ENCODE peak calls at places on chromosomes 12 and 14, in five cellular contexts. V is neural crest cell; H is NCI-H1417 treated with DMSO at 0.1 percent for 48 hours; N is NCI-H446; X is stimulated activated CD4-positive, alpha-beta T cell treated with anti-CD3 and anti-CD28 coated beads, Interleukin-15, amount 100 ng/mL, for 24 hours. E is an unnamed sample.

GRCh38 chr12:104347374-104348075 is 44.0 kb downstream of the EID3 start:
- DNase-seq in V (no peak), N (no peak), X (no peak), H (no peak), E (no peak)

GRCh38 chr12:48818831-48819590 is 715 bp downstream of the CACNB3 start:
- DNase-seq in V (no peak), N (no peak), H (no peak), X (peak), E (no peak)

GRCh38 chr14:85087201-85087600 is 442.7 kb upstream of the FLRT2 start:
- DNase-seq in X (no peak), H (no peak), V (no peak), N (no peak), E (no peak)

GRCh38 chr12:124190301-124191023 is 104.4 kb upstream of the RFLNA start:
- DNase-seq in X (no peak), N (no peak), V (no peak), H (no peak), E (no peak)

GRCh38 chr14:81765654-81766275 is 232.1 kb upstream of the SEL1L start:
- DNase-seq in V (no peak), H (no peak), N (no peak), X (no peak), E (no peak)

GRCh38 chr14:91149462-91149861 is 35.6 kb downstream of the DGLUCY start:
- DNase-seq in V (no peak), X (no peak), N (peak), H (no peak), E (no peak)

GRCh38 chr12:69240625-69240984 is 1.2 kb downstream of the CPSF6 start:
- DNase-seq in H (peak), X (peak), N (no peak), V (no peak), E (no peak)

GRCh38 chr14:37263656-37264236 is 66.0 kb downstream of the MIPOL1 start:
- DNase-seq in X (no peak), H (no peak), V (no peak), N (no peak), E (no peak)

GRCh38 chr12:117986705-117987469 is 18.1 kb upstream of the KSR2 start:
- DNase-seq in V (no peak), X (no peak), N (no peak), H (no peak), E (no peak)

GRCh38 chr14:98010791-98011190 is 1213.6 kb downstream of the VRK1 start:
- DNase-seq in H (no peak), X (no peak), N (no peak), V (no peak), E (no peak)

GRCh38 chr12:10968765-10969456 is 17.8 kb downstream of the TAS2R50 start:
- DNase-seq in X (no peak), N (no peak), H (no peak), V (no peak), E (no peak)

GRCh38 chr12:121086896-121087295 is 45.8 kb upstream of the P2RX7 start:
- DNase-seq in N (no peak), H (no peak), V (no peak), X (no peak), E (no peak)

GRCh38 chr12:26744697-26745440 is 88.1 kb downstream of the ITPR2 start:
- DNase-seq in V (no peak), H (no peak), N (no peak), X (no peak), E (no peak)

E was measured in HEK293T.